ENCODE peak calls at places on chromosomes 3 and 15, in six cellular contexts. H, M, L, I, F and T are unnamed samples.

GRCh38 chr3:169252535-169252934 is 411.0 kb downstream of the MECOM start:
- DNase-seq in H (no peak), M (no peak), F (no peak), L (no peak), I (no peak), T (no peak)

GRCh38 chr3:23203651-23204111 is 554 bp downstream of the UBE2E2 start:
- DNase-seq in L (peak; percentile 77), H (peak; percentile 11), I (peak; percentile 23), M (peak; percentile 44), F (peak; percentile 54), T (peak; percentile 66)

GRCh38 chr3:106440672-106441071 is 571.9 kb upstream of the CBLB start:
- DNase-seq in L (no peak), H (no peak), I (no peak), M (no peak), F (no peak), T (no peak)

GRCh38 chr3:197339841-197340520 is 41.6 kb upstream of the DLG1 start:
- DNase-seq in I (no peak), H (peak; percentile 16), L (no peak), M (no peak), F (peak; percentile 77), T (no peak)

GRCh38 chr3:191217331-191217730 is 18.3 kb downstream of the OSTN start:
- DNase-seq in H (no peak), L (no peak), F (no peak), I (no peak), M (no peak), T (no peak)

GRCh38 chr15:57033715-57034439 is 115.4 kb downstream of the TCF12 start:
- DNase-seq in H (no peak), I (no peak), M (no peak), F (no peak), L (no peak), T (no peak)

GRCh38 chr3:29822051-29822450 is 541.2 kb downstream of the RBMS3 start:
- DNase-seq in I (no peak), M (no peak), H (no peak), L (no peak), F (no peak), T (no peak)

GRCh38 chr3:170651260-170651845 is 65.5 kb upstream of the SLC7A14 start:
- DNase-seq in I (no peak), L (no peak), H (no peak), M (no peak), F (peak; percentile 61), T (no peak)

GRCh38 chr15:48355377-48355776 is 24.1 kb downstream of the DUT start:
- DNase-seq in I (no peak), H (no peak), L (no peak), F (no peak), M (no peak), T (no peak)

GRCh38 chr3:134359121-134360010 is 14.9 kb downstream of the AMOTL2 start:
- DNase-seq in M (no peak), H (no peak), I (peak; percentile 27), F (no peak), L (peak; percentile 81), T (peak; percentile 70)

GRCh38 chr3:156681003-156681402 is 6.6 kb downstream of the TIPARP start:
- DNase-seq in L (no peak), F (peak; percentile 55), H (peak; percentile 28), I (peak; percentile 35), M (peak; percentile 79), T (peak; percentile 66)

GRCh38 chr3:123799544-123800351 is 84.4 kb downstream of the MYLK start:
- DNase-seq in M (no peak), H (peak; percentile 67), L (no peak), F (no peak), I (no peak), T (no peak)

GRCh38 chr3:73299184-73299691 is 237.8 kb downstream of the EBLN2 start:
- DNase-seq in I (no peak), M (no peak), H (no peak), L (no peak), F (no peak), T (no peak)

GRCh38 chr3:112136959-112137693 is 4.1 kb upstream of the GCSAM start:
- DNase-seq in F (no peak), I (no peak), M (peak; percentile 86), H (peak; percentile 37), L (no peak), T (no peak)

GRCh38 chr15:55108858-55109518 is 87.8 kb downstream of the RSL24D1 start:
- DNase-seq in F (peak; percentile 58), I (peak; percentile 64), M (peak; percentile 77), L (peak; percentile 78), H (peak; percentile 61), T (peak; percentile 67)

GRCh38 chr15:77871838-77872371 is 205.6 kb downstream of the TBC1D2B start:
- DNase-seq in H (no peak), M (peak; percentile 59), F (no peak), I (no peak), L (peak; percentile 54), T (no peak)

GRCh38 chr15:90807074-90807646 is 61.2 kb upstream of the FURIN start:
- DNase-seq in L (no peak), F (no peak), H (no peak), I (no peak), M (no peak), T (no peak)

GRCh38 chr3:63946753-63947152 is 34.6 kb upstream of the SCAANT1 start:
- DNase-seq in H (no peak), L (no peak), M (no peak), F (no peak), I (no peak), T (no peak)

GRCh38 chr3:73848173-73848751 is 223.5 kb upstream of the PDZRN3 start:
- DNase-seq in L (no peak), F (peak; percentile 48), H (no peak), I (no peak), M (peak; percentile 70), T (no peak)

GRCh38 chr3:114451561-114452018 is 157.8 kb downstream of the TIGIT start:
- DNase-seq in M (no peak), L (no peak), I (peak; percentile 40), F (no peak), H (peak; percentile 11), T (no peak)

GRCh38 chr3:188956839-188957489 is 214.8 kb upstream of the TPRG1 start:
- DNase-seq in F (peak; percentile 22), H (no peak), M (peak; percentile 89), L (no peak), I (no peak), T (no peak)

GRCh38 chr3:136141891-136142290 is 54.2 kb downstream of the MSL2 start:
- DNase-seq in H (no peak), M (no peak), F (no peak), I (no peak), L (no peak), T (no peak)

GRCh38 chr3:197942956-197943556 is 6.9 kb upstream of the RPL35A start:
- DNase-seq in F (peak; percentile 65), I (no peak), M (peak; percentile 77), L (no peak), H (no peak), T (no peak)

GRCh38 chr3:178805746-178806145 is 265.9 kb downstream of the ZMAT3 start:
- DNase-seq in L (no peak), H (no peak), I (no peak), F (no peak), M (no peak), T (no peak)

DNA sequence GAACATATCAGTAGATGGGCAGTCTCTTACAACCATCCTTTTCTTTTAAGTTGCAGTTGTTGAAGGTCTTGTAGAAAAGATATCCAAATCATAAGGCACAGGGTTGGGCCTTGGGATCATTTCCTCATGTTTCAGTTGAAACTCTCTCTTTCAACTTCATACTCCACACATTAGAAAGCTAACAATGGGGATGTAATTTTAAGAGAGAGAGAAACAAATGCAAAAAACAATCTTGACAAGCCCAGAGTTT is 747.9 kb downstream of the ROBO1 start:
- DNase-seq in H (no peak), M (no peak), L (no peak), I (no peak), F (no peak), T (no peak)
- H3K4me3 ChIP-seq in H (no peak overlapping the region), M (peak overlapping the region; percentile 93), L (peak overlapping the region; percentile 86), I (no peak overlapping the region), F (peak overlapping the region; percentile 98), T (no peak overlapping the region)

DNA sequence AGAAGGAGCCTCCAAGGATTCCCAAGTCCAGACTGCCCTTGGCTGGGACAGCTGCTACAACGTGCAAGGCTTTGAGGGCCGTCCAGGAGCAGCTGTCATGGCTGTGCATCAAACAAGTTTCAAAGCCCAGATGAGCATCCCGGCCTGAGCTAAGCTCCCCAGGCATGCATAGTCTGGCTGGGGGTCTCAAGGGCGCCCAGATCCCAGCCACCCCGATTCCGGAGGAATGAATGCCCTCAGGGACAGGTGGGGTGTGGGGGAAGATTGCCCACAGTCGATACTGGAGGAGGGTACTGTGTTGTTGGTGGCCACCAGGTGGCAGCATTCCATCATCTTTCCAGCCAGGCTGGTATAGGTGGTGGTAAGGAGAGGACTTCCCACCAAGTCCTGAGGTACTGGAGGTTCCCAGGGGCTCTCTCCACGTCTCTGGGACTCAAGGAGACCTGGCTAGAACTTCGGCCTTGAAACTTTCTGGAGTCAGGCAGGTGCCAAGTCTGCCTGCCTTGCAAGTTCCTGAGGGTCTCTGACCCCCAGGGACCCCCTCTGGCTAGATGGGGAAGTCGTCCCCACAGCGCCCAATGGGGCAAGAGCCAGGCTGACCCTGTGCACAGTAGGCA is 32.8 kb downstream of the RBM5 start:
- DNase-seq in I (peak; percentile 65), F (peak; percentile 89), M (peak; percentile 88), L (peak; percentile 89), H (peak; percentile 81), T (peak; percentile 89)
- TF ChIP-seq POLR2AphosphoS5 in I (peak; percentile 56), F (peak; percentile 48), M (peak; percentile 30), L (peak; percentile 86), H (peak; percentile 10), T (peak; percentile 2)

DNA sequence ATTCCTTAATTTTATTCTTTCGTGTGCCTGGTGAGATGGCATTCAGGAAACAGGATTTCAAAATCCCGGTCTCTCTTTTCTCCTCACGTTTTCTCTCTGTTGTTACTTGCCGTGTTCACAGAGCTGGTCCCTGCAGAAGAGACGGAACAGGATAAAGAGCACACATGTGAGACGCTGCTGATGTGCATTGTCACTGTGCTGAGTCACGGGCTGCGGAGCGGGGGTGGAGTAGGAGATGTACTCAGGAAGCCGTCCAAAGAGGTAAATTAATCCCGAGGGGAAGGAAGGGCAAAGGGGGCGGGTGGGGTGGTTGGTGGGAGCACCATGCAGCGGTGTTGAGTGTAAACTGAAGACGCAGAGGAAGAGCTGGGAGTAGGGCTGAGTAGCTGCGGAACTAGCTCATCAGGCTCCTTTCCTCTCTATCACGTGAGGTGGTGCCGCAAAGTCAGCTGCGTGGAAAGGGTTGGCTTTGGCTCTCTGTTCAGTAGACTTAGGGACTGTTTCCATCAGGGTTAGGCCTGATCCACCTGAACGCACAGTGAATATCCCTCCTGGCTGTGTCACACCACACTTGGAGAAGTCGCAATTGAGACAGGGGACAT is 164.8 kb upstream of the BHLHE40 start:
- DNase-seq in M (no peak), I (peak; percentile 61), H (no peak), L (peak; percentile 83), F (no peak), T (no peak)
- H3K4me3 ChIP-seq in M (no peak overlapping the region), I (no peak overlapping the region), H (no peak overlapping the region), L (peak overlapping the region; percentile 41), F (no peak overlapping the region), T (no peak overlapping the region)

GRCh38 chr3:9098716-9099675 is 135.7 kb upstream of the RAD18 start:
- DNase-seq in L (no peak), I (no peak), H (no peak), M (no peak), F (peak; percentile 62), T (no peak)
- TF ChIP-seq POLR2AphosphoS5 in L (no peak), I (no peak), H (no peak), M (no peak), F (no peak), T (no peak)

GRCh38 chr15:76483018-76483417 is 146.4 kb downstream of the ISL2 start:
- DNase-seq in M (no peak), F (no peak), I (no peak), L (no peak), H (no peak), T (no peak)
- H3K4me3 ChIP-seq in M (no peak overlapping the region), F (no peak overlapping the region), I (no peak overlapping the region), L (no peak overlapping the region), H (no peak overlapping the region), T (no peak overlapping the region)